ENCODE peak calls at places on chromosome 9, in four cellular contexts. H is M059J; B is HFFc6; C is stimulated activated CD4-positive, alpha-beta T cell treated with anti-CD3 and anti-CD28 coated beads, Interleukin-4, amount 100 ng/mL, for 4 hours. X is an unnamed sample.

GRCh38 chr9:84974790-84975189 is 305.3 kb downstream of the NTRK2 start:
- DNase-seq in H (peak), B (no peak), C (no peak), X (no peak)

GRCh38 chr9:108184941-108185340 is 670.8 kb downstream of the ACTL7B start:
- DNase-seq in H (peak), B (no peak), C (no peak), X (peak)

GRCh38 chr9:15824310-15824709 is 271.5 kb downstream of the CCDC171 start:
- DNase-seq in H (peak), B (no peak), C (no peak), X (peak)

GRCh38 chr9:115276621-115277020 is 158.7 kb upstream of the TNC start:
- DNase-seq in H (peak), B (no peak), C (no peak), X (peak)

GRCh38 chr9:35195683-35196082 is 33.9 kb downstream of the UNC13B start:
- DNase-seq in H (peak), B (peak), C (no peak), X (no peak)

GRCh38 chr9:114684036-114684435 is 2.0 kb upstream of the TEX48 start:
- DNase-seq in H (no peak), B (no peak), C (no peak), X (no peak)

GRCh38 chr9:13674926-13675637 is 395.6 kb upstream of the MPDZ start:
- DNase-seq in H (no peak), B (no peak), C (no peak), X (no peak)

GRCh38 chr9:16121593-16121992 is 568.8 kb downstream of the CCDC171 start:
- DNase-seq in H (peak), B (peak), C (no peak), X (peak)

GRCh38 chr9:28287413-28287812 is 714.1 kb upstream of the C9orf72 start:
- DNase-seq in H (no peak), B (no peak), C (no peak), X (no peak)

GRCh38 chr9:131477367-131477766 is 25.4 kb upstream of the POMT1 start:
- DNase-seq in H (no peak), B (no peak), C (no peak), X (no peak)

GRCh38 chr9:8346291-8346690 is 546.7 kb upstream of the DMAC1 start:
- DNase-seq in H (no peak), B (no peak), C (no peak), X (peak)

GRCh38 chr9:127479507-127480081 is 28.3 kb downstream of the LRSAM1 start:
- DNase-seq in H (no peak), B (no peak), C (no peak), X (no peak)

GRCh38 chr9:89996106-89996505 is 391.3 kb downstream of the GADD45G start:
- DNase-seq in H (no peak), B (no peak), C (no peak), X (no peak)

GRCh38 chr9:113011911-113012381 is at the start of gene ZNF883:
- DNase-seq in H (peak), B (peak), C (peak), X (peak)

GRCh38 chr9:8895498-8896224 is 1096.1 kb upstream of the DMAC1 start:
- DNase-seq in H (no peak), B (no peak), C (no peak), X (peak)

GRCh38 chr9:72813544-72813943 is 139.3 kb downstream of the ALDH1A1 start:
- DNase-seq in H (no peak), B (no peak), C (no peak), X (no peak)

GRCh38 chr9:122036408-122036807 is 56.7 kb downstream of the TTLL11 start:
- DNase-seq in H (no peak), B (no peak), C (no peak), X (no peak)